ENCODE peak calls at places on chromosomes 12 and 14, in seven cellular contexts. L is tibial artery; T is naive thymus-derived CD4-positive, alpha-beta T cell; O is CD8-positive, alpha-beta memory T cell; X is body of pancreas; I is uterus; K is heart right ventricle. Z is an unnamed sample.

GRCh38 chr14:72573725-72574426 is 320.0 kb downstream of the DPF3 start:
- DNase-seq in L (no peak), T (no peak), O (no peak), X (peak), I (no peak), K (no peak), Z (no peak)

GRCh38 chr14:105456736-105457703 is 17.6 kb upstream of the CRIP2 start:
- DNase-seq in L (no peak), T (no peak), O (no peak), X (no peak), I (no peak), K (peak), Z (no peak)

GRCh38 chr14:99552572-99553216 is 51.3 kb downstream of the CCDC85C start:
- DNase-seq in L (no peak), T (no peak), O (no peak), X (peak), I (no peak), K (no peak), Z (no peak)

GRCh38 chr12:88553941-88554658 is 26.2 kb downstream of the KITLG start:
- DNase-seq in L (peak), T (no peak), O (no peak), X (peak), I (no peak), K (no peak), Z (no peak)

GRCh38 chr14:29953501-29953900 is 25.9 kb upstream of the PRKD1 start:
- DNase-seq in L (no peak), T (no peak), O (no peak), X (no peak), I (no peak), K (no peak), Z (no peak)

GRCh38 chr14:56452989-56453388 is 126.6 kb upstream of the TMEM260 start:
- DNase-seq in L (no peak), T (no peak), O (no peak), X (no peak), I (no peak), K (no peak), Z (no peak)

GRCh38 chr14:90611936-90612335 is 204.3 kb downstream of the TTC7B start:
- DNase-seq in L (no peak), T (no peak), O (no peak), X (no peak), I (no peak), K (no peak), Z (no peak)

GRCh38 chr12:10722905-10723866 is at the start of gene YBX3:
- DNase-seq in L (peak), T (peak), O (peak), X (peak), I (peak), K (peak), Z (no peak)

GRCh38 chr14:56087824-56088571 is 30.2 kb upstream of the PELI2 start:
- DNase-seq in L (no peak), T (no peak), O (no peak), X (peak), I (no peak), K (no peak), Z (no peak)

GRCh38 chr12:106034316-106034715 is 104.4 kb downstream of the NUAK1 start:
- DNase-seq in L (no peak), T (no peak), O (no peak), X (no peak), I (no peak), K (no peak), Z (no peak)

GRCh38 chr12:106033161-106033675 is 105.5 kb downstream of the NUAK1 start:
- DNase-seq in L (no peak), T (no peak), O (no peak), X (no peak), I (no peak), K (no peak), Z (no peak)

GRCh38 chr12:106031736-106032135 is 107.0 kb downstream of the NUAK1 start:
- DNase-seq in L (no peak), T (no peak), O (no peak), X (no peak), I (no peak), K (no peak), Z (no peak)

GRCh38 chr12:106030210-106031175 is 108.3 kb downstream of the NUAK1 start:
- DNase-seq in L (no peak), T (no peak), O (no peak), X (no peak), I (peak), K (no peak), Z (peak)

GRCh38 chr12:106032141-106032925 is 106.4 kb downstream of the NUAK1 start:
- DNase-seq in L (no peak), T (no peak), O (no peak), X (no peak), I (no peak), K (no peak), Z (no peak)
- H3K27ac ChIP-seq in L (no peak), T (no peak), O (no peak), X (no peak), I (no peak), K (no peak), Z (no peak)

GRCh38 chr14:23557946-23558345 is 1.9 kb downstream of the THTPA start:
- DNase-seq in L (no peak), T (no peak), O (no peak), X (no peak), I (no peak), K (no peak), Z (no peak)

GRCh38 chr14:23557521-23557920 is 1.4 kb downstream of the THTPA start:
- DNase-seq in L (no peak), T (no peak), O (no peak), X (no peak), I (no peak), K (no peak), Z (no peak)

GRCh38 chr14:23555882-23556699 is at the start of gene THTPA:
- DNase-seq in L (peak), T (peak), O (peak), X (peak), I (peak), K (peak), Z (peak)

GRCh38 chr14:23556700-23557440 is 799 bp downstream of the THTPA start:
- DNase-seq in L (no peak), T (no peak), O (no peak), X (no peak), I (no peak), K (no peak), Z (no peak)

GRCh38 chr14:23555533-23555881 is 564 bp upstream of the THTPA start:
- DNase-seq in L (no peak), T (no peak), O (no peak), X (no peak), I (no peak), K (no peak), Z (no peak)
- H3K27ac ChIP-seq in L (peak), T (peak), O (peak), X (peak), I (peak), K (peak), Z (peak)

DNA sequence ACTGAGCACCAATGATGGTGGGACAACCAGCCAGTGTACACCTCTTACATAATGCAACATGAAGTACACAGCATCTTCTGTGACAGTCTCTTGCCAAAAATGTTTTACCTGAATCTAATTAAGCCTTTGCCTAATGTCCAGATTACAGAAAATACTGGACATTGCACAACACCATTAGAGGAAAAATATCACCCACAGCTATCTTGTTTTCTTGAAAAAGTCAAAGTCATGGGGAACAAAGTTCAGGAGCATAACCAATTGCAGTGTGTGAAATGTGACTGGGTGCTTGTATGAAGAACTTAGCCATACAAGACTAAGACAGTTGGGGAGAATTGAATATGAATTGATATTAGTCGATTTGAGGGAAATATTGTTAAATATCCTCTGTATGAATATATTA is 12.1 kb upstream of the ANO6 start:
- DNase-seq in L (no peak), T (no peak), O (no peak), X (no peak), I (no peak), K (no peak), Z (no peak)
- H3K27ac ChIP-seq in L (no peak), T (no peak), O (no peak), X (no peak), I (no peak), K (no peak), Z (no peak)

GRCh38 chr14:102588821-102589220 is 3.6 kb upstream of the RCOR1 start:
- DNase-seq in L (no peak), T (no peak), O (no peak), X (no peak), I (no peak), K (no peak), Z (no peak)
- H3K27ac ChIP-seq in L (no peak), T (no peak), O (no peak), X (no peak), I (no peak), K (no peak), Z (no peak)

Z was measured in epithelial cell of prostate.